ENCODE peak calls at places on chromosome 15, in seven cellular contexts. One of them, this sample, is unnamed.

GRCh38 chr15:29319823-29320222 is 50.2 kb upstream of the NSMCE3 start:
- DNase-seq in GM12865: no peak
- DNase-seq in A673: no peak
- DNase-seq in activated CD4-positive, alpha-beta T cell treated with anti-CD3 and anti-CD28 coated beads, Interleukin-2, amount 50 U/mL, for 4 hours: no peak
- DNase-seq in NCI-H1436: no peak
- DNase-seq in non-pigmented ciliary epithelial cell: no peak
- DNase-seq in NCI-H460: no peak
- DNase-seq in this sample: no peak

GRCh38 chr15:25241241-25241801 is 197.5 kb downstream of the UBE3A start:
- DNase-seq in GM12865: no peak
- DNase-seq in A673: no peak
- DNase-seq in activated CD4-positive, alpha-beta T cell treated with anti-CD3 and anti-CD28 coated beads, Interleukin-2, amount 50 U/mL, for 4 hours: no peak
- DNase-seq in NCI-H460: no peak
- DNase-seq in non-pigmented ciliary epithelial cell: no peak
- DNase-seq in NCI-H1436: no peak
- DNase-seq in this sample: no peak

GRCh38 chr15:65460948-65461347 is 38.2 kb upstream of the IGDCC4 start:
- DNase-seq in NCI-H1436: no peak
- DNase-seq in non-pigmented ciliary epithelial cell: no peak
- DNase-seq in NCI-H460: no peak
- DNase-seq in GM12865: peak
- DNase-seq in A673: peak
- DNase-seq in activated CD4-positive, alpha-beta T cell treated with anti-CD3 and anti-CD28 coated beads, Interleukin-2, amount 50 U/mL, for 4 hours: peak
- DNase-seq in this sample: no peak

GRCh38 chr15:57510647-57511046 is 81.1 kb upstream of the MYZAP start:
- DNase-seq in A673: no peak
- DNase-seq in NCI-H1436: no peak
- DNase-seq in activated CD4-positive, alpha-beta T cell treated with anti-CD3 and anti-CD28 coated beads, Interleukin-2, amount 50 U/mL, for 4 hours: no peak
- DNase-seq in GM12865: no peak
- DNase-seq in non-pigmented ciliary epithelial cell: peak
- DNase-seq in NCI-H460: no peak
- DNase-seq in this sample: no peak

GRCh38 chr15:39919740-39920509 is at the start of gene GPR176:
- DNase-seq in A673: peak
- DNase-seq in non-pigmented ciliary epithelial cell: no peak
- DNase-seq in NCI-H1436: no peak
- DNase-seq in GM12865: no peak
- DNase-seq in activated CD4-positive, alpha-beta T cell treated with anti-CD3 and anti-CD28 coated beads, Interleukin-2, amount 50 U/mL, for 4 hours: peak
- DNase-seq in NCI-H460: no peak
- DNase-seq in this sample: no peak

GRCh38 chr15:59069430-59069829 is 35.5 kb upstream of the CCNB2 start:
- DNase-seq in activated CD4-positive, alpha-beta T cell treated with anti-CD3 and anti-CD28 coated beads, Interleukin-2, amount 50 U/mL, for 4 hours: no peak
- DNase-seq in GM12865: no peak
- DNase-seq in NCI-H460: no peak
- DNase-seq in A673: no peak
- DNase-seq in NCI-H1436: no peak
- DNase-seq in non-pigmented ciliary epithelial cell: no peak
- DNase-seq in this sample: no peak

GRCh38 chr15:35399901-35400300 is 146.1 kb downstream of the DPH6 start:
- DNase-seq in GM12865: no peak
- DNase-seq in NCI-H460: no peak
- DNase-seq in NCI-H1436: no peak
- DNase-seq in A673: no peak
- DNase-seq in activated CD4-positive, alpha-beta T cell treated with anti-CD3 and anti-CD28 coated beads, Interleukin-2, amount 50 U/mL, for 4 hours: no peak
- DNase-seq in non-pigmented ciliary epithelial cell: no peak
- DNase-seq in this sample: no peak

GRCh38 chr15:101092867-101093202 is 159.0 kb downstream of the CHSY1 start:
- DNase-seq in NCI-H460: no peak
- DNase-seq in non-pigmented ciliary epithelial cell: no peak
- DNase-seq in A673: no peak
- DNase-seq in GM12865: no peak
- DNase-seq in activated CD4-positive, alpha-beta T cell treated with anti-CD3 and anti-CD28 coated beads, Interleukin-2, amount 50 U/mL, for 4 hours: no peak
- DNase-seq in NCI-H1436: no peak
- DNase-seq in this sample: no peak

GRCh38 chr15:95557226-95558046 is 773.1 kb upstream of the NR2F2 start:
- DNase-seq in A673: peak
- DNase-seq in NCI-H1436: no peak
- DNase-seq in non-pigmented ciliary epithelial cell: peak
- DNase-seq in GM12865: peak
- DNase-seq in activated CD4-positive, alpha-beta T cell treated with anti-CD3 and anti-CD28 coated beads, Interleukin-2, amount 50 U/mL, for 4 hours: no peak
- DNase-seq in NCI-H460: peak
- DNase-seq in this sample: peak

GRCh38 chr15:49883121-49883520 is 235.9 kb downstream of the ATP8B4 start:
- DNase-seq in non-pigmented ciliary epithelial cell: no peak
- DNase-seq in GM12865: no peak
- DNase-seq in A673: no peak
- DNase-seq in NCI-H1436: no peak
- DNase-seq in NCI-H460: no peak
- DNase-seq in activated CD4-positive, alpha-beta T cell treated with anti-CD3 and anti-CD28 coated beads, Interleukin-2, amount 50 U/mL, for 4 hours: no peak
- DNase-seq in this sample: no peak

GRCh38 chr15:40081691-40082194 is 26.9 kb downstream of the BMF start:
- DNase-seq in A673: peak
- DNase-seq in non-pigmented ciliary epithelial cell: no peak
- DNase-seq in activated CD4-positive, alpha-beta T cell treated with anti-CD3 and anti-CD28 coated beads, Interleukin-2, amount 50 U/mL, for 4 hours: no peak
- DNase-seq in NCI-H1436: no peak
- DNase-seq in GM12865: no peak
- DNase-seq in NCI-H460: peak
- DNase-seq in this sample: no peak

GRCh38 chr15:39180494-39180930 is 400.4 kb upstream of the THBS1 start:
- DNase-seq in NCI-H460: no peak
- DNase-seq in activated CD4-positive, alpha-beta T cell treated with anti-CD3 and anti-CD28 coated beads, Interleukin-2, amount 50 U/mL, for 4 hours: no peak
- DNase-seq in NCI-H1436: no peak
- DNase-seq in non-pigmented ciliary epithelial cell: no peak
- DNase-seq in A673: no peak
- DNase-seq in GM12865: no peak
- DNase-seq in this sample: no peak

GRCh38 chr15:66115568-66116206 is 137.9 kb downstream of the MEGF11 start:
- DNase-seq in A673: no peak
- DNase-seq in non-pigmented ciliary epithelial cell: no peak
- DNase-seq in activated CD4-positive, alpha-beta T cell treated with anti-CD3 and anti-CD28 coated beads, Interleukin-2, amount 50 U/mL, for 4 hours: peak
- DNase-seq in GM12865: no peak
- DNase-seq in NCI-H460: no peak
- DNase-seq in NCI-H1436: peak
- DNase-seq in this sample: no peak